ENCODE peak calls at places on chromosomes 11 and 22, in seven cellular contexts. One of them, this sample, is unnamed.

GRCh38 chr22:47801541-47802245 is 1039.2 kb downstream of the TBC1D22A start:
- DNase-seq in NCI-H1105 treated with DMSO at 0.1 percent for 48 hours: no peak
- DNase-seq in nephron progenitor cell: no peak
- DNase-seq in cardiac fibroblast: no peak
- DNase-seq in Panc1: no peak
- DNase-seq in fibroblast of pulmonary artery: no peak
- DNase-seq in T follicular helper cell: no peak
- DNase-seq in this sample: no peak

GRCh38 chr11:60485987-60486386 is 6.6 kb upstream of the MS4A12 start:
- DNase-seq in T follicular helper cell: no peak
- DNase-seq in fibroblast of pulmonary artery: no peak
- DNase-seq in cardiac fibroblast: peak; percentile 7
- DNase-seq in NCI-H1105 treated with DMSO at 0.1 percent for 48 hours: peak; percentile 9
- DNase-seq in nephron progenitor cell: peak; percentile 19
- DNase-seq in Panc1: peak; percentile 54
- DNase-seq in this sample: no peak

GRCh38 chr11:121754603-121755002 is 301.8 kb upstream of the SORL1-AS1 start:
- DNase-seq in fibroblast of pulmonary artery: no peak
- DNase-seq in NCI-H1105 treated with DMSO at 0.1 percent for 48 hours: no peak
- DNase-seq in cardiac fibroblast: no peak
- DNase-seq in nephron progenitor cell: no peak
- DNase-seq in Panc1: no peak
- DNase-seq in T follicular helper cell: no peak
- DNase-seq in this sample: no peak

GRCh38 chr11:60098508-60098907 is 10.0 kb downstream of the MS4A2 start:
- DNase-seq in NCI-H1105 treated with DMSO at 0.1 percent for 48 hours: no peak
- DNase-seq in Panc1: no peak
- DNase-seq in T follicular helper cell: no peak
- DNase-seq in cardiac fibroblast: no peak
- DNase-seq in fibroblast of pulmonary artery: no peak
- DNase-seq in nephron progenitor cell: no peak
- DNase-seq in this sample: no peak

GRCh38 chr11:13098067-13098466 is 89.0 kb downstream of the RASSF10 start:
- DNase-seq in fibroblast of pulmonary artery: no peak
- DNase-seq in Panc1: no peak
- DNase-seq in T follicular helper cell: no peak
- DNase-seq in cardiac fibroblast: no peak
- DNase-seq in NCI-H1105 treated with DMSO at 0.1 percent for 48 hours: no peak
- DNase-seq in nephron progenitor cell: no peak
- DNase-seq in this sample: no peak

GRCh38 chr11:110471315-110471714 is 41.6 kb downstream of the FDX1 start:
- DNase-seq in Panc1: no peak
- DNase-seq in fibroblast of pulmonary artery: peak; percentile 82
- DNase-seq in NCI-H1105 treated with DMSO at 0.1 percent for 48 hours: no peak
- DNase-seq in cardiac fibroblast: peak; percentile 83
- DNase-seq in nephron progenitor cell: no peak
- DNase-seq in T follicular helper cell: no peak
- DNase-seq in this sample: no peak

GRCh38 chr11:119155733-119156492 is 7.1 kb downstream of the ABCG4 start:
- DNase-seq in nephron progenitor cell: peak; percentile 48
- DNase-seq in NCI-H1105 treated with DMSO at 0.1 percent for 48 hours: no peak
- DNase-seq in Panc1: no peak
- DNase-seq in T follicular helper cell: no peak
- DNase-seq in fibroblast of pulmonary artery: no peak
- DNase-seq in cardiac fibroblast: no peak
- DNase-seq in this sample: no peak

GRCh38 chr11:86360775-86361395 is 13.8 kb upstream of the CCDC81 start:
- DNase-seq in cardiac fibroblast: peak; percentile 72
- DNase-seq in Panc1: peak; percentile 18
- DNase-seq in nephron progenitor cell: no peak
- DNase-seq in NCI-H1105 treated with DMSO at 0.1 percent for 48 hours: no peak
- DNase-seq in T follicular helper cell: no peak
- DNase-seq in fibroblast of pulmonary artery: peak; percentile 70
- DNase-seq in this sample: no peak

GRCh38 chr22:32558681-32559355 is 84.2 kb downstream of the FBXO7 start:
- DNase-seq in cardiac fibroblast: peak; percentile 66
- DNase-seq in NCI-H1105 treated with DMSO at 0.1 percent for 48 hours: no peak
- DNase-seq in nephron progenitor cell: no peak
- DNase-seq in T follicular helper cell: no peak
- DNase-seq in Panc1: peak; percentile 42
- DNase-seq in fibroblast of pulmonary artery: peak; percentile 24
- DNase-seq in this sample: no peak

GRCh38 chr11:111851636-111852035 is 19.7 kb downstream of the ALG9 start:
- DNase-seq in NCI-H1105 treated with DMSO at 0.1 percent for 48 hours: peak; percentile 5
- DNase-seq in nephron progenitor cell: no peak
- DNase-seq in Panc1: no peak
- DNase-seq in cardiac fibroblast: peak; percentile 39
- DNase-seq in T follicular helper cell: no peak
- DNase-seq in fibroblast of pulmonary artery: peak; percentile 53
- DNase-seq in this sample: no peak

GRCh38 chr11:128469220-128469619 is 118.1 kb downstream of the ETS1 start:
- DNase-seq in cardiac fibroblast: no peak
- DNase-seq in Panc1: no peak
- DNase-seq in T follicular helper cell: no peak
- DNase-seq in fibroblast of pulmonary artery: no peak
- DNase-seq in NCI-H1105 treated with DMSO at 0.1 percent for 48 hours: no peak
- DNase-seq in nephron progenitor cell: no peak
- DNase-seq in this sample: no peak

GRCh38 chr11:61999141-61999975 is 31.9 kb upstream of the FTH1 start:
- DNase-seq in Panc1: no peak
- DNase-seq in T follicular helper cell: no peak
- DNase-seq in cardiac fibroblast: peak; percentile 54
- DNase-seq in NCI-H1105 treated with DMSO at 0.1 percent for 48 hours: peak; percentile 8
- DNase-seq in nephron progenitor cell: no peak
- DNase-seq in fibroblast of pulmonary artery: peak; percentile 43
- DNase-seq in this sample: no peak

GRCh38 chr11:19460718-19461405 is 220.1 kb upstream of the E2F8 start:
- DNase-seq in nephron progenitor cell: no peak
- DNase-seq in Panc1: no peak
- DNase-seq in fibroblast of pulmonary artery: peak; percentile 56
- DNase-seq in cardiac fibroblast: peak; percentile 74
- DNase-seq in T follicular helper cell: no peak
- DNase-seq in NCI-H1105 treated with DMSO at 0.1 percent for 48 hours: peak; percentile 63
- DNase-seq in this sample: no peak

GRCh38 chr22:48704335-48704734 is 1123.3 kb downstream of the BRD1 start:
- DNase-seq in cardiac fibroblast: no peak
- DNase-seq in Panc1: no peak
- DNase-seq in nephron progenitor cell: no peak
- DNase-seq in T follicular helper cell: no peak
- DNase-seq in fibroblast of pulmonary artery: no peak
- DNase-seq in NCI-H1105 treated with DMSO at 0.1 percent for 48 hours: no peak
- DNase-seq in this sample: no peak

This sample was measured in T-cell.